ENCODE peak calls at places on chromosomes 7 and 10, in four cellular contexts. I is K562, Q is SK-N-SH, P is HCT116. Y is an unnamed sample. For H3K4me1 and H3K27me3, the result is how much of the 10 kb centered on the place peaks cover.

GRCh38 chr10:14429043-14429713 is 98.5 kb upstream of the FRMD4A start:
- DNase-seq in P (no peak), I (no peak), Q (no peak), Y (no peak)

GRCh38 chr10:49091450-49092210 is 23.7 kb downstream of the VSTM4 start:
- DNase-seq in Q (no peak), P (no peak), I (no peak), Y (no peak)

GRCh38 chr10:110822708-110823291 is 48.9 kb upstream of the PDCD4 start:
- DNase-seq in I (no peak), P (no peak), Q (peak), Y (no peak)

GRCh38 chr7:66522518-66522917 is 106.2 kb upstream of the KCTD7 start:
- DNase-seq in P (no peak), Q (peak), I (no peak), Y (no peak)

GRCh38 chr10:88759366-88760101 is at the start of gene LIPN:
- DNase-seq in I (no peak), P (no peak), Q (no peak), Y (no peak)

GRCh38 chr7:34133983-34134782 is 228.8 kb downstream of the BMPER start:
- DNase-seq in Q (peak), P (peak), I (peak), Y (peak)

GRCh38 chr7:11706666-11707605 is 125.1 kb downstream of the THSD7A start:
- DNase-seq in Q (no peak), P (no peak), I (no peak), Y (no peak)

GRCh38 chr7:41912426-41912825 is 209.5 kb upstream of the INHBA start:
- DNase-seq in I (no peak), Q (no peak), P (no peak), Y (no peak)

GRCh38 chr10:69616358-69616757 is 13.7 kb upstream of the FAM241B start:
- DNase-seq in Q (no peak), P (no peak), I (no peak), Y (no peak)

GRCh38 chr10:102608487-102608886 is 35.8 kb upstream of the TRIM8 start:
- DNase-seq in Q (no peak), I (peak), P (no peak), Y (no peak)

GRCh38 chr10:101066890-101067355 is 5.1 kb downstream of the KAZALD1 start:
- DNase-seq in P (no peak), I (no peak), Q (peak), Y (no peak)

GRCh38 chr10:126576336-126576735 is 94.2 kb downstream of the C10orf90 start:
- DNase-seq in Q (no peak), P (no peak), I (no peak), Y (no peak)

GRCh38 chr7:85065888-85066485 is 120.9 kb downstream of the SEMA3D start:
- DNase-seq in Q (no peak), P (no peak), I (no peak), Y (no peak)

GRCh38 chr7:143882611-143883078 is 19.3 kb downstream of the TCAF1 start:
- DNase-seq in I (peak), P (no peak), Q (peak), Y (no peak)

GRCh38 chr10:5556576-5556975 is 31.8 kb downstream of the CALML3 start:
- DNase-seq in P (no peak), I (no peak), Q (no peak), Y (no peak)

GRCh38 chr7:964401-965231 is 10.1 kb upstream of the ADAP1 start:
- DNase-seq in I (no peak), Q (peak), P (no peak), Y (no peak)

GRCh38 chr10:62373995-62374861 is at the start of gene ZNF365:
- DNase-seq in I (no peak), P (peak), Q (peak), Y (no peak)

GRCh38 chr10:1774796-1775195 is 37.5 kb upstream of the ADARB2 start:
- DNase-seq in Q (no peak), P (no peak), I (no peak), Y (no peak)

GRCh38 chr10:29109700-29110099 is 179.2 kb upstream of the LYZL1 start:
- DNase-seq in I (no peak), Q (no peak), P (no peak), Y (no peak)

GRCh38 chr7:106817098-106817497 is 48.0 kb upstream of the PIK3CG start:
- DNase-seq in P (no peak), Q (no peak), I (no peak), Y (no peak)

GRCh38 chr10:43986396-43986795 is 337.7 kb upstream of the ZNF32 start:
- DNase-seq in Q (no peak), P (no peak), I (no peak), Y (no peak)

GRCh38 chr7:46387646-46388045 is 466.6 kb upstream of the IGFBP3 start:
- DNase-seq in P (no peak), I (no peak), Q (no peak), Y (no peak)

GRCh38 chr7:43914795-43915194 is 8.4 kb upstream of the URGCP start:
- DNase-seq in P (no peak), I (no peak), Q (no peak), Y (no peak)

GRCh38 chr10:79093658-79094411 is 25.1 kb downstream of the ZMIZ1 start:
- DNase-seq in Q (no peak), I (no peak), P (no peak), Y (no peak)

DNA sequence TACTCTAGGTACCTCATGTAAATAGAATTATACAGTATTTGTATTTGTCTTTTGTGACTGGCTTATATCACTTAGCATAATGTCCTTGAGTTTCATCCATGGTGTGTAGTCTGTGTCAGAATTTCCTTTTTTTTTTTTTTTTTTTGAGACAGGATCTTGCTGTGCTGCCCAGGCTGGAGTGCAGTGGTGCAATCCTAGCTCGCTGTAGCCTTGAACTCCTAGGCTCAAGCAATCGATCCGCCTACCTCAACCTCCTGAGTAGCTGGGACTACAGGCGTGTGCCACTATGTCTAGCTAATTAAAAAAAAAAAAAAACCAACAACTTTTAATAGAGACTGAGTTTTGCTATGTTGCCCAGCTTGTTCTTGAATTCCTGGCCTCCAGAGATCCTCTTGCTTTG is 89.8 kb upstream of the PODXL start:
- DNase-seq in P (no peak), Q (no peak), I (no peak), Y (no peak)
- TF ChIP-seq REST in P (no peak), Q (no peak), I (no peak), Y (no peak)

GRCh38 chr10:3048114-3049019 is 19.0 kb upstream of the PFKP start:
- DNase-seq in P (no peak), I (peak), Q (no peak), Y (no peak)
- H3K4me1 ChIP-seq in P (under half), I (under half), Q (under half), Y (under half)

DNA sequence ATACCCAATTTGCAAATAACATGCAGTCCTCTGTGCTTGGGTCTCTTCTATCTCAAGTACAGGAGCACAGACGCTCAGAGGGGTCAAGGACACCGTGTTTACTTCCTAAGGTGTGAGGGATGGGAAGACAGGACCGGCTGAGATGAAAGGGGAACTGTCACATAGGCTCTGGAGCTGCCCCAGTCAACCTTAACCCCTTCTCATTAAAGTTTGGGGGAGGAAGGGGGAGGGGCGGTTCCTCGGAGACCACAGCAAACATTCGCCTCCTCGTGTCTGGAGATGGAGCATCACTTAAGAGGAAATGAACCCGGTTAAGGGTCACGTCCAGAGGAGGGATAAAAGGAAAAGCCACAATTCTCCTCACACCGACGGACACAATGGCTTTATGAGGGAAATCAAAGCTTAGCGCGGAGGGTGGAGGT is 1.1 kb downstream of the SH3PXD2A start:
- DNase-seq in Q (no peak), I (no peak), P (no peak), Y (no peak)
- H3K27me3 ChIP-seq in Q (under half), I (under half), P (under half), Y (under half)

GRCh38 chr7:151647874-151648273 is 128.2 kb upstream of the RHEB start:
- DNase-seq in Q (no peak), I (no peak), P (no peak), Y (no peak)
- TF ChIP-seq REST in Q (no peak), I (no peak), P (no peak), Y (no peak)

GRCh38 chr7:139772837-139773236 is 5.0 kb downstream of the HIPK2 start:
- DNase-seq in Q (no peak), P (no peak), I (no peak), Y (no peak)
- H3K4me1 ChIP-seq in Q (half or more), P (half or more), I (under half), Y (under half)

GRCh38 chr10:2812631-2813030 is 254.7 kb upstream of the PFKP start:
- DNase-seq in I (no peak), P (no peak), Q (no peak), Y (no peak)

GRCh38 chr10:2813277-2813676 is 254.1 kb upstream of the PFKP start:
- DNase-seq in P (no peak), Q (no peak), I (no peak), Y (no peak)

GRCh38 chr10:2817923-2818322 is 249.4 kb upstream of the PFKP start:
- DNase-seq in I (no peak), P (no peak), Q (no peak), Y (no peak)
- H3K27me3 ChIP-seq in I (under half), P (under half), Q (under half), Y (under half)

GRCh38 chr7:55366461-55367138 is 1.5 kb downstream of the LANCL2 start:
- DNase-seq in P (no peak), I (no peak), Q (peak), Y (no peak)
- TF ChIP-seq REST in P (no peak), I (no peak), Q (no peak), Y (no peak)

Y was measured in Panc1.